ENCODE peak calls at places on chromosome 6, in five cellular contexts. T, L, H, O and Q are unnamed samples.
A peak's percentile ranks its signal among the peaks of the same experiment; 100 is the strongest.

GRCh38 chr6:71498643-71499042 is 210.0 kb downstream of the OGFRL1 start:
- DNase-seq in L (no peak), H (no peak), O (no peak), T (no peak), Q (no peak)

GRCh38 chr6:98641929-98642328 is 192.4 kb upstream of the POU3F2 start:
- DNase-seq in H (no peak), T (no peak), O (no peak), L (no peak), Q (no peak)

GRCh38 chr6:150195996-150196417 is 53.2 kb downstream of the PPP1R14C start:
- DNase-seq in L (no peak), H (no peak), O (no peak), T (no peak), Q (peak; percentile 47)

GRCh38 chr6:154156135-154156948 is 117.3 kb downstream of the OPRM1 start:
- DNase-seq in T (peak; percentile 72), O (peak; percentile 50), H (no peak), L (peak; percentile 18), Q (peak; percentile 42)

GRCh38 chr6:16004934-16005673 is 123.8 kb upstream of the MYLIP start:
- DNase-seq in H (no peak), L (no peak), O (no peak), T (no peak), Q (no peak)

GRCh38 chr6:126701799-126702198 is 361.9 kb downstream of the CENPW start:
- DNase-seq in L (no peak), H (no peak), T (no peak), O (peak; percentile 34), Q (no peak)

GRCh38 chr6:26516481-26517427 is 16.7 kb downstream of the BTN1A1 start:
- DNase-seq in T (no peak), H (no peak), L (no peak), O (no peak), Q (no peak)

GRCh38 chr6:36977470-36977941 is 8.5 kb downstream of the MTCH1 start:
- DNase-seq in L (no peak), H (no peak), T (no peak), O (no peak), Q (no peak)

GRCh38 chr6:165881812-165882211 is 218.8 kb upstream of the PDE10A start:
- DNase-seq in H (peak; percentile 16), O (no peak), T (no peak), L (no peak), Q (no peak)

GRCh38 chr6:26249709-26249958 is 115.4 kb upstream of the BTN3A2 start:
- DNase-seq in O (no peak), T (peak; percentile 53), L (no peak), H (no peak), Q (no peak)

GRCh38 chr6:4256969-4257368 is 121.6 kb upstream of the ECI2 start:
- DNase-seq in T (no peak), O (no peak), H (no peak), L (no peak), Q (peak; percentile 6)

GRCh38 chr6:7112741-7113313 is 5.1 kb downstream of the RREB1 start:
- DNase-seq in L (peak; percentile 30), T (peak; percentile 71), H (no peak), O (no peak), Q (no peak)

GRCh38 chr6:79420054-79420453 is 117.2 kb downstream of the LCA5 start:
- DNase-seq in L (no peak), H (no peak), T (no peak), O (no peak), Q (no peak)

GRCh38 chr6:53302678-53303360 is 45.9 kb downstream of the ELOVL5 start:
- DNase-seq in T (peak; percentile 50), O (peak; percentile 68), L (peak; percentile 21), H (no peak), Q (peak; percentile 90)

GRCh38 chr6:21026576-21027273 is 492.5 kb downstream of the CDKAL1 start:
- DNase-seq in T (no peak), H (no peak), L (no peak), O (peak; percentile 63), Q (peak; percentile 26)

GRCh38 chr6:3608159-3608558 is 143.4 kb downstream of the PXDC1 start:
- DNase-seq in L (no peak), H (peak; percentile 80), O (no peak), T (no peak), Q (no peak)

GRCh38 chr6:63066053-63066704 is 145.1 kb upstream of the FKBP1C start:
- DNase-seq in L (no peak), O (no peak), H (no peak), T (no peak), Q (no peak)

GRCh38 chr6:33575211-33575610 is 4.9 kb downstream of the BAK1 start:
- DNase-seq in L (no peak), H (no peak), T (no peak), O (no peak), Q (no peak)

GRCh38 chr6:29970711-29971110 is 28.4 kb downstream of the HLA-A start:
- DNase-seq in T (no peak), O (no peak), L (no peak), H (no peak), Q (no peak)

GRCh38 chr6:147759088-147759487 is 250.6 kb downstream of the SAMD5 start:
- DNase-seq in L (no peak), T (no peak), H (no peak), O (peak; percentile 69), Q (no peak)

GRCh38 chr6:8435093-8435844 is at the start of gene SLC35B3:
- DNase-seq in O (peak; percentile 99), H (peak; percentile 91), T (peak; percentile 97), L (peak; percentile 95), Q (peak; percentile 96)

GRCh38 chr6:11277275-11278206 is 45.1 kb upstream of the NEDD9 start:
- DNase-seq in L (no peak), T (no peak), H (no peak), O (peak; percentile 42), Q (peak; percentile 59)

GRCh38 chr6:11276228-11276627 is 43.8 kb upstream of the NEDD9 start:
- DNase-seq in H (no peak), L (no peak), O (no peak), T (no peak), Q (no peak)

GRCh38 chr6:11275598-11275997 is 43.1 kb upstream of the NEDD9 start:
- DNase-seq in L (no peak), T (no peak), O (no peak), H (no peak), Q (peak; percentile 36)

GRCh38 chr6:11278207-11278559 is 45.7 kb upstream of the NEDD9 start:
- DNase-seq in H (no peak), T (peak; percentile 37), L (no peak), O (no peak), Q (no peak)

GRCh38 chr6:11276911-11277274 is 44.4 kb upstream of the NEDD9 start:
- DNase-seq in L (no peak), T (no peak), O (no peak), H (no peak), Q (no peak)
- H3K4me1 ChIP-seq in L (peaks cover 5% of the 10 kb centered on the region), T (peaks cover 19% of the 10 kb centered on the region), O (peaks cover 16% of the 10 kb centered on the region), H (peaks cover 16% of the 10 kb centered on the region), Q (peaks cover 29% of the 10 kb centered on the region)

DNA sequence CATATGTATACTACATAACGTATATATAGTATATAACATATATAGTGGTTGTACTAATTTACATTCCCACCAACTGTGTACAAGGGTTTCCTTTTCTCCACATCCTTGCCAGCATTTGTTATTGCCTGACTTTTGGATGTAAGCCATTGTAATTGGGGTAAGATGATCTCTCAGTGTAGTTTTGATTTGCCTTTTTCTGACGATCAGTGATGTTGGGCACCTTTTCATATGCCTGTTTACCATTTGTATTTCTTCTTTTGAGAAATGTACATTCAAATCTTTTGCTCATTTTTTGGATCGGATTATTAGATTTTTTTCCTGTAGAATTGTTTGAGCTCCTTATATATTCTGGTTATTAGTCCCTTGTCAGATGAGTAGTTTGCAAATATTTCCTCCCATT is 11.4 kb downstream of the SYNJ2 start:
- DNase-seq in T (no peak), H (no peak), L (no peak), O (no peak), Q (peak; percentile 18)
- H3K4me1 ChIP-seq in T (peaks cover 36% of the 10 kb centered on the region), H (peaks cover 27% of the 10 kb centered on the region), L (peaks cover 19% of the 10 kb centered on the region), O (peaks cover 26% of the 10 kb centered on the region), Q (no peaks in the 10 kb centered on the region)

GRCh38 chr6:109370792-109371191 is 11.5 kb downstream of the CD164 start:
- DNase-seq in L (no peak), O (peak; percentile 41), T (no peak), H (no peak), Q (no peak)

GRCh38 chr6:109372070-109372585 is 10.1 kb downstream of the CD164 start:
- DNase-seq in O (no peak), H (no peak), L (no peak), T (no peak), Q (no peak)

GRCh38 chr6:109373333-109373732 is 8.9 kb downstream of the CD164 start:
- DNase-seq in T (no peak), O (no peak), H (no peak), L (no peak), Q (no peak)

GRCh38 chr6:109374493-109374892 is 7.8 kb downstream of the CD164 start:
- DNase-seq in L (no peak), T (no peak), O (no peak), H (no peak), Q (no peak)

GRCh38 chr6:109373762-109374161 is 8.5 kb downstream of the CD164 start:
- DNase-seq in H (no peak), T (no peak), O (no peak), L (no peak), Q (no peak)
- H3K4me1 ChIP-seq in H (peaks cover 63% of the 10 kb centered on the region), T (peaks cover 42% of the 10 kb centered on the region), O (peaks cover 29% of the 10 kb centered on the region), L (peaks cover 43% of the 10 kb centered on the region), Q (peaks cover 8% of the 10 kb centered on the region)

DNA sequence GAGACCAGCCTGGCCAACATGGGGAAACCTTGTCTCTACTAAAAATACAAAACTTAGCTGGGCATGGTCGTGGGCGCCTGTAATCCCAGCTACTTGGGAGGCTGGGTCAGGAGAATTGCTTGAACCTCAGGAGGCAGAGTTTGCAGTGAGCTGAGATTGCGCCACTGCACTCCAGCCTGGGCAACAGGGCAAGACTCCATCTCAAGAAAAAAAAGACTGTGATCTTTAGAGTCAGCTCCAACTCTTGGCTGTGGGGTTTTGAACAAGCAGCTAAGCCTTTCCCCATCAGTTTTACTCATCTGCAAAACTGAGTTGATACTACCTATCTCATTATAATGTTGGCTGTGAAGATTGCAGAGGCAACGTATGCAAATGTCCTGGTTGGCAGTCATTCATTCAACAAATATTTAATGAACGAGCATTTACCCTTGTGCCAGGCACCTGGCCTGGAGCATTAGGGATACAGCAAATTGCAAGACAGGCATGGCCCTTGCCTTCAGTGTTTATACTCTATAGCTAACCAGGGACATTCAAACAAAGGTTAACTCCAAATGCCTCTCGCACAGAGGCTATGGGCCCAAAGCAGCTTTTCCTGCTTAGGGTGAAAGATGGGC is 37.9 kb downstream of the ILRUN start:
- DNase-seq in T (no peak), H (no peak), O (no peak), L (no peak), Q (no peak)
- H3K4me1 ChIP-seq in T (peaks cover 26% of the 10 kb centered on the region), H (peaks cover 40% of the 10 kb centered on the region), O (peaks cover 49% of the 10 kb centered on the region), L (peaks cover 57% of the 10 kb centered on the region), Q (peaks cover 30% of the 10 kb centered on the region)

GRCh38 chr6:135271626-135272025 is 90.5 kb downstream of the MYB start:
- DNase-seq in T (no peak), L (no peak), H (no peak), O (no peak), Q (no peak)
- H3K4me1 ChIP-seq in T (no peaks in the 10 kb centered on the region), L (no peaks in the 10 kb centered on the region), H (no peaks in the 10 kb centered on the region), O (no peaks in the 10 kb centered on the region), Q (peaks cover 15% of the 10 kb centered on the region)